ENCODE peak calls at places on chromosome 15, in five cellular contexts. F is prostate gland, O is suprapubic skin, U is breast epithelium, W is HCT116. D is an unnamed sample. For H3K9me3, the result is how much of the 10 kb centered on the place peaks cover.

GRCh38 chr15:37135225-37135624 is 34.9 kb upstream of the MEIS2 start:
- DNase-seq in F (no peak), O (no peak), U (no peak), W (peak), D (no peak)

GRCh38 chr15:70053703-70054229 is 44.0 kb downstream of the TLE3 start:
- DNase-seq in F (no peak), O (peak), U (peak), W (no peak), D (no peak)

GRCh38 chr15:84598993-84599392 is 1.8 kb upstream of the ZSCAN2 start:
- DNase-seq in F (no peak), O (no peak), U (no peak), W (peak), D (peak)

GRCh38 chr15:55526559-55527036 is 18.6 kb upstream of the DNAAF4 start:
- DNase-seq in F (no peak), O (no peak), U (no peak), W (peak), D (no peak)

GRCh38 chr15:91022832-91023129 is 387 bp upstream of the VPS33B start:
- DNase-seq in F (no peak), O (no peak), U (no peak), W (no peak), D (no peak)

GRCh38 chr15:73697033-73697467 is 12.9 kb downstream of the CD276 start:
- DNase-seq in F (peak), O (peak), U (no peak), W (no peak), D (peak)

GRCh38 chr15:45377630-45378148 is 655 bp downstream of the GATM start:
- DNase-seq in F (no peak), O (peak), U (peak), W (no peak), D (peak)

GRCh38 chr15:26551473-26551872 is 221.4 kb downstream of the GABRB3 start:
- DNase-seq in F (no peak), O (no peak), U (no peak), W (no peak), D (no peak)

GRCh38 chr15:70523634-70524033 is 239.7 kb downstream of the UACA start:
- DNase-seq in F (no peak), O (no peak), U (no peak), W (no peak), D (peak)

GRCh38 chr15:67253517-67254237 is 784 bp downstream of the AAGAB start:
- DNase-seq in F (no peak), O (no peak), U (no peak), W (no peak), D (no peak)

GRCh38 chr15:42384597-42384996 is 25.3 kb downstream of the CAPN3 start:
- DNase-seq in F (no peak), O (peak), U (no peak), W (no peak), D (no peak)

GRCh38 chr15:56744701-56745683 is 11.7 kb upstream of the ZNF280D start:
- DNase-seq in F (no peak), O (no peak), U (no peak), W (no peak), D (no peak)

GRCh38 chr15:80562033-80562432 is 133.1 kb upstream of the ABHD17C start:
- DNase-seq in F (no peak), O (no peak), U (no peak), W (no peak), D (no peak)

GRCh38 chr15:29410342-29410741 is 140.7 kb upstream of the NSMCE3 start:
- DNase-seq in F (no peak), O (no peak), U (no peak), W (no peak), D (no peak)

GRCh38 chr15:25236143-25236860 is 202.5 kb downstream of the UBE3A start:
- DNase-seq in F (no peak), O (no peak), U (no peak), W (no peak), D (no peak)
- H3K9me3 ChIP-seq in F (under half), O (under half), U (half or more), W (under half), D (half or more)

GRCh38 chr15:63601026-63601726 is 4.0 kb downstream of the FBXL22 start:
- DNase-seq in F (no peak), O (peak), U (no peak), W (no peak), D (no peak)

GRCh38 chr15:63600001-63600645 is 2.9 kb downstream of the FBXL22 start:
- DNase-seq in F (peak), O (no peak), U (no peak), W (no peak), D (no peak)

GRCh38 chr15:63599401-63600000 is 2.3 kb downstream of the FBXL22 start:
- DNase-seq in F (peak), O (peak), U (peak), W (no peak), D (peak)

GRCh38 chr15:63601727-63602185 is 4.6 kb downstream of the FBXL22 start:
- DNase-seq in F (no peak), O (no peak), U (no peak), W (no peak), D (no peak)

DNA sequence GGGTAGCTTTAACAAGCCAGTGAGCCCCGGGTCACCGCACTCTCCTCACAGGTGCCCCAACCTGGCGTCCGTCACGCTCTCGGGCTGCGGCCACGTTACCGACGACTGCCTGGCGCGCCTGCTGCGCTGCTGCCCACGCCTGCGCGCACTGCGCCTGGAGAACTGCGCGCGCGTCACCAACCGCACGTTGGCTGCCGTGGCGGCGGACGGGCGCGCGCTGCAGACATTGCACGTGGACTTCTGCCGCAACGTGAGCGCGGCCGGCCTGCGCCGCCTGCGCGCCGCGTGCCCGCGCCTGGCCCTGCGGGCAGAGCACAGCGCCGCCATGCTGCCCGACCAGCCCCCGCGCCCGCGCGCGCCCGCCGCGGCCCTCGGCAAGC is 3.4 kb downstream of the FBXL22 start:
- DNase-seq in F (peak), O (peak), U (peak), W (peak), D (peak)
- TF ChIP-seq POLR2A in F (peak), O (peak), U (peak), W (peak), D (no peak)

GRCh38 chr15:40162552-40162951 is 1.7 kb downstream of the BUB1B start:
- DNase-seq in F (no peak), O (no peak), U (no peak), W (no peak), D (no peak)
- H3K4me3 ChIP-seq in F (no peak), O (no peak), U (no peak), W (peak), D (no peak)

GRCh38 chr15:25053000-25053815 is 98.4 kb downstream of the SNRPN start:
- DNase-seq in F (no peak), O (no peak), U (no peak), W (no peak), D (peak)
- H3K9me3 ChIP-seq in F (under half), O (half or more), U (half or more), W (under half), D (half or more)

GRCh38 chr15:68819451-68820204 is 1.1 kb downstream of the ANP32A start:
- DNase-seq in F (peak), O (no peak), U (no peak), W (no peak), D (peak)
- TF ChIP-seq POLR2A in F (peak), O (no peak), U (no peak), W (no peak), D (no peak)

GRCh38 chr15:92920595-92921169 is 20.6 kb downstream of the CHD2 start:
- DNase-seq in F (peak), O (no peak), U (no peak), W (no peak), D (no peak)
- H3K4me3 ChIP-seq in F (no peak), O (no peak), U (no peak), W (no peak), D (no peak)

GRCh38 chr15:25184356-25185155 is 229.8 kb downstream of the SNRPN start:
- DNase-seq in F (no peak), O (peak), U (peak), W (no peak), D (no peak)

GRCh38 chr15:25181290-25182097 is 226.7 kb downstream of the SNRPN start:
- DNase-seq in F (no peak), O (peak), U (peak), W (no peak), D (peak)

GRCh38 chr15:25183581-25184330 is 229.0 kb downstream of the SNRPN start:
- DNase-seq in F (no peak), O (no peak), U (no peak), W (no peak), D (no peak)

GRCh38 chr15:25182098-25182478 is 227.3 kb downstream of the SNRPN start:
- DNase-seq in F (no peak), O (no peak), U (peak), W (no peak), D (peak)

DNA sequence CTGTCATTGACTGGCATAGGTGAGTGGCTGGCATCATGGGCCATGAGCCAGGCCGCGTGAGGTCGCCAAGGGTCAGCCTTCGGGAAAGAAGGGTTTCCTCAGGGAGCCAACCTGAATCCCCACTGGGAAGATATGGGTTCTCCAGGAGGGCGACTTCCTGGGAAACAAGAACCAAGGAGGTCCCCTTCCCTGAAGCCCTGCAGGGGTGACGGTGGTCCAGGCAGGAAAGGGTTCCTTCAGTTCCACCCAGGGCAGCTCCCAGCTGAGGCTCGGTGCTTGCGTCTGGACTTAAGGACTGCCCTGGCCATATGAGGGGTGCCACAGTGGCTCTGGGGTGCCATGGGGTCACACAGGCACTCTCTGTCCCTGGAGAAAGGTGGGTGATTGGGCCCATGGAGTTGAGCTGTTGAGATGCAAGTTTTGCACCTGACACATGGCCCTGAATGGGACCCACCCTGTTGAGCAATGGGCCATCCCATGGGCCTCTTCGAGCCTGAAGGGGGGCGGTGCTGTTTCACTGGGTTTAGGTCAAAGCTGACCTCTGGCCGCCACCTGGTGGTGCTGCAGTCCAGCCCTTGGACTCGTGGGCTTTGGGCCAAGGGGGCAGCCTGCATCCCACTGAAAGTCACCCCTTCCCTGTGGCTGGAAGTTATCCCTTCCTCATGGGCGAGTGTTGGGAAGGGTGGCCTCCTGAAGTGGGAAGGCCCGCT is 228.1 kb downstream of the SNRPN start:
- DNase-seq in F (no peak), O (peak), U (peak), W (no peak), D (no peak)
- H3K9me3 ChIP-seq in F (under half), O (under half), U (half or more), W (under half), D (half or more)

D was measured in stomach.